ENCODE peak calls at places on chromosomes 2 and 18, in nine cellular contexts. One of them, this sample, is unnamed. For H4K20me1, the result is how much of the 10 kb centered on the place peaks cover.

GRCh38 chr2:235541016-235541415 is 47.2 kb downstream of the AGAP1 start:
- DNase-seq in neural progenitor cell: no peak
- DNase-seq in MM.1S: no peak
- DNase-seq in SK-N-SH: no peak
- DNase-seq in GM23248: no peak
- DNase-seq in HCT116: no peak
- DNase-seq in PC-3: no peak
- DNase-seq in GM23338: no peak
- DNase-seq in OCI-LY7: no peak
- DNase-seq in this sample: no peak

GRCh38 chr2:241873803-241874110 is 4.2 kb downstream of the RTP5 start:
- DNase-seq in neural progenitor cell: no peak
- DNase-seq in MM.1S: no peak
- DNase-seq in SK-N-SH: no peak
- DNase-seq in GM23248: no peak
- DNase-seq in HCT116: no peak
- DNase-seq in PC-3: no peak
- DNase-seq in GM23338: no peak
- DNase-seq in OCI-LY7: no peak
- DNase-seq in this sample: no peak

GRCh38 chr18:46622451-46622850 is 34.6 kb downstream of the LOXHD1 start:
- DNase-seq in neural progenitor cell: no peak
- DNase-seq in MM.1S: no peak
- DNase-seq in SK-N-SH: no peak
- DNase-seq in GM23248: no peak
- DNase-seq in HCT116: no peak
- DNase-seq in PC-3: no peak
- DNase-seq in GM23338: no peak
- DNase-seq in OCI-LY7: no peak
- DNase-seq in this sample: no peak

GRCh38 chr2:11781624-11782023 is 35.2 kb downstream of the LPIN1 start:
- DNase-seq in neural progenitor cell: no peak
- DNase-seq in MM.1S: no peak
- DNase-seq in SK-N-SH: no peak
- DNase-seq in GM23248: no peak
- DNase-seq in HCT116: no peak
- DNase-seq in PC-3: no peak
- DNase-seq in GM23338: no peak
- DNase-seq in OCI-LY7: no peak
- DNase-seq in this sample: no peak

GRCh38 chr2:148509703-148510036 is 134.9 kb upstream of the EPC2 start:
- DNase-seq in neural progenitor cell: no peak
- DNase-seq in MM.1S: no peak
- DNase-seq in SK-N-SH: no peak
- DNase-seq in GM23248: no peak
- DNase-seq in HCT116: no peak
- DNase-seq in PC-3: no peak
- DNase-seq in GM23338: no peak
- DNase-seq in OCI-LY7: no peak
- DNase-seq in this sample: no peak

GRCh38 chr2:101967826-101968498 is 23.8 kb upstream of the IL1R2 start:
- DNase-seq in neural progenitor cell: no peak
- DNase-seq in MM.1S: no peak
- DNase-seq in SK-N-SH: no peak
- DNase-seq in GM23248: peak
- DNase-seq in HCT116: no peak
- DNase-seq in PC-3: peak
- DNase-seq in GM23338: no peak
- DNase-seq in OCI-LY7: no peak
- DNase-seq in this sample: no peak

GRCh38 chr2:161386228-161386627 is 29.9 kb upstream of the TBR1 start:
- DNase-seq in neural progenitor cell: no peak
- DNase-seq in MM.1S: no peak
- DNase-seq in SK-N-SH: no peak
- DNase-seq in GM23248: no peak
- DNase-seq in HCT116: no peak
- DNase-seq in PC-3: no peak
- DNase-seq in GM23338: no peak
- DNase-seq in OCI-LY7: no peak
- DNase-seq in this sample: no peak

GRCh38 chr2:128308889-128309288 is 9.8 kb downstream of the HS6ST1 start:
- DNase-seq in neural progenitor cell: no peak
- DNase-seq in MM.1S: no peak
- DNase-seq in SK-N-SH: no peak
- DNase-seq in GM23248: no peak
- DNase-seq in HCT116: no peak
- DNase-seq in PC-3: no peak
- DNase-seq in GM23338: no peak
- DNase-seq in OCI-LY7: no peak
- DNase-seq in this sample: no peak

GRCh38 chr18:9951022-9951859 is 37.4 kb downstream of the VAPA start:
- DNase-seq in neural progenitor cell: peak
- DNase-seq in MM.1S: peak
- DNase-seq in SK-N-SH: peak
- DNase-seq in GM23248: peak
- DNase-seq in HCT116: peak
- DNase-seq in PC-3: peak
- DNase-seq in GM23338: peak
- DNase-seq in OCI-LY7: peak
- DNase-seq in this sample: peak

GRCh38 chr2:237687666-237688065 is 60.3 kb downstream of the LRRFIP1 start:
- DNase-seq in neural progenitor cell: no peak
- DNase-seq in MM.1S: no peak
- DNase-seq in SK-N-SH: peak
- DNase-seq in GM23248: peak
- DNase-seq in HCT116: no peak
- DNase-seq in PC-3: peak
- DNase-seq in GM23338: no peak
- DNase-seq in OCI-LY7: no peak
- DNase-seq in this sample: peak

GRCh38 chr18:50240083-50240563 is 26.2 kb downstream of the CFAP53 start:
- DNase-seq in neural progenitor cell: no peak
- DNase-seq in MM.1S: no peak
- DNase-seq in SK-N-SH: no peak
- DNase-seq in GM23248: no peak
- DNase-seq in HCT116: peak
- DNase-seq in PC-3: peak
- DNase-seq in GM23338: no peak
- DNase-seq in OCI-LY7: no peak
- DNase-seq in this sample: peak

GRCh38 chr2:45177870-45178269 is 168.6 kb upstream of the SIX2 start:
- DNase-seq in neural progenitor cell: no peak
- DNase-seq in MM.1S: no peak
- DNase-seq in SK-N-SH: no peak
- DNase-seq in GM23248: peak
- DNase-seq in HCT116: no peak
- DNase-seq in PC-3: peak
- DNase-seq in GM23338: no peak
- DNase-seq in OCI-LY7: no peak
- DNase-seq in this sample: no peak

GRCh38 chr2:165902929-165903328 is 50.6 kb downstream of the TTC21B start:
- DNase-seq in neural progenitor cell: no peak
- DNase-seq in MM.1S: peak
- DNase-seq in SK-N-SH: no peak
- DNase-seq in GM23248: peak
- DNase-seq in HCT116: no peak
- DNase-seq in PC-3: no peak
- DNase-seq in GM23338: no peak
- DNase-seq in OCI-LY7: no peak
- DNase-seq in this sample: no peak

GRCh38 chr2:40431600-40431955 is 20.3 kb downstream of the SLC8A1 start:
- DNase-seq in neural progenitor cell: no peak
- DNase-seq in MM.1S: no peak
- DNase-seq in SK-N-SH: no peak
- DNase-seq in GM23248: peak
- DNase-seq in HCT116: no peak
- DNase-seq in PC-3: peak
- DNase-seq in GM23338: no peak
- DNase-seq in OCI-LY7: no peak
- DNase-seq in this sample: no peak

GRCh38 chr2:28047698-28048097 is 157.2 kb downstream of the BABAM2 start:
- DNase-seq in neural progenitor cell: no peak
- DNase-seq in MM.1S: no peak
- DNase-seq in SK-N-SH: no peak
- DNase-seq in GM23248: peak
- DNase-seq in HCT116: no peak
- DNase-seq in PC-3: peak
- DNase-seq in GM23338: no peak
- DNase-seq in OCI-LY7: no peak
- DNase-seq in this sample: no peak

GRCh38 chr2:127685410-127686110 is 10.2 kb upstream of the LIMS2 start:
- DNase-seq in neural progenitor cell: no peak
- DNase-seq in MM.1S: no peak
- DNase-seq in SK-N-SH: peak
- DNase-seq in GM23248: no peak
- DNase-seq in HCT116: no peak
- DNase-seq in PC-3: no peak
- DNase-seq in GM23338: no peak
- DNase-seq in OCI-LY7: no peak
- DNase-seq in this sample: no peak

GRCh38 chr2:189104926-189105325 is 74.6 kb downstream of the COL5A2 start:
- DNase-seq in neural progenitor cell: no peak
- DNase-seq in MM.1S: no peak
- DNase-seq in SK-N-SH: no peak
- DNase-seq in GM23248: no peak
- DNase-seq in HCT116: no peak
- DNase-seq in PC-3: peak
- DNase-seq in GM23338: no peak
- DNase-seq in OCI-LY7: no peak
- DNase-seq in this sample: no peak

GRCh38 chr2:232350804-232351685 is 27.5 kb upstream of the ALPP start:
- DNase-seq in neural progenitor cell: no peak
- DNase-seq in MM.1S: no peak
- DNase-seq in SK-N-SH: no peak
- DNase-seq in GM23248: no peak
- DNase-seq in HCT116: no peak
- DNase-seq in PC-3: peak
- DNase-seq in GM23338: peak
- DNase-seq in OCI-LY7: no peak
- DNase-seq in this sample: no peak

GRCh38 chr2:145020139-145020538 is 500.2 kb upstream of the ZEB2 start:
- DNase-seq in neural progenitor cell: no peak
- DNase-seq in MM.1S: no peak
- DNase-seq in SK-N-SH: no peak
- DNase-seq in GM23248: no peak
- DNase-seq in HCT116: no peak
- DNase-seq in PC-3: no peak
- DNase-seq in GM23338: no peak
- DNase-seq in OCI-LY7: no peak
- DNase-seq in this sample: no peak

GRCh38 chr18:59908790-59909189 is 9.0 kb downstream of the PMAIP1 start:
- DNase-seq in neural progenitor cell: no peak
- DNase-seq in MM.1S: no peak
- DNase-seq in SK-N-SH: no peak
- DNase-seq in GM23248: no peak
- DNase-seq in HCT116: no peak
- DNase-seq in PC-3: peak
- DNase-seq in GM23338: no peak
- DNase-seq in OCI-LY7: no peak
- DNase-seq in this sample: no peak

GRCh38 chr2:171174075-171174474 is 13.4 kb upstream of the TLK1 start:
- DNase-seq in neural progenitor cell: no peak
- DNase-seq in MM.1S: no peak
- DNase-seq in SK-N-SH: no peak
- DNase-seq in GM23248: no peak
- DNase-seq in HCT116: no peak
- DNase-seq in PC-3: peak
- DNase-seq in GM23338: no peak
- DNase-seq in OCI-LY7: no peak
- DNase-seq in this sample: no peak

GRCh38 chr18:57807336-57808117 is 4.4 kb upstream of the ATP8B1 start:
- DNase-seq in neural progenitor cell: no peak
- DNase-seq in MM.1S: no peak
- DNase-seq in SK-N-SH: no peak
- DNase-seq in GM23248: peak
- DNase-seq in HCT116: no peak
- DNase-seq in PC-3: peak
- DNase-seq in GM23338: no peak
- DNase-seq in OCI-LY7: no peak
- DNase-seq in this sample: no peak

GRCh38 chr2:1698188-1698945 is 45.9 kb downstream of the PXDN start:
- DNase-seq in neural progenitor cell: no peak
- DNase-seq in MM.1S: no peak
- DNase-seq in SK-N-SH: no peak
- DNase-seq in GM23248: no peak
- DNase-seq in HCT116: no peak
- DNase-seq in PC-3: no peak
- DNase-seq in GM23338: no peak
- DNase-seq in OCI-LY7: no peak
- DNase-seq in this sample: peak

GRCh38 chr2:104866122-104866864 is 12.4 kb downstream of the POU3F3 start:
- DNase-seq in neural progenitor cell: no peak
- DNase-seq in MM.1S: no peak
- DNase-seq in SK-N-SH: no peak
- DNase-seq in GM23248: no peak
- DNase-seq in HCT116: no peak
- DNase-seq in PC-3: no peak
- DNase-seq in GM23338: peak
- DNase-seq in OCI-LY7: no peak
- DNase-seq in this sample: no peak
- H3K27ac ChIP-seq in neural progenitor cell: no peak
- H3K27ac ChIP-seq in MM.1S: no peak
- H3K27ac ChIP-seq in SK-N-SH: no peak
- H3K27ac ChIP-seq in GM23248: no peak
- H3K27ac ChIP-seq in HCT116: no peak
- H3K27ac ChIP-seq in PC-3: no peak
- H3K27ac ChIP-seq in GM23338: no peak
- H3K27ac ChIP-seq in OCI-LY7: no peak
- H3K27ac ChIP-seq in this sample: no peak

GRCh38 chr2:49080681-49081080 is 73.6 kb downstream of the FSHR start:
- DNase-seq in neural progenitor cell: peak
- DNase-seq in MM.1S: no peak
- DNase-seq in SK-N-SH: no peak
- DNase-seq in GM23248: no peak
- DNase-seq in HCT116: no peak
- DNase-seq in PC-3: no peak
- DNase-seq in GM23338: peak
- DNase-seq in OCI-LY7: no peak
- DNase-seq in this sample: peak
- H4K20me1 ChIP-seq in neural progenitor cell: under half
- H4K20me1 ChIP-seq in MM.1S: under half
- H4K20me1 ChIP-seq in SK-N-SH: under half
- H4K20me1 ChIP-seq in GM23248: under half
- H4K20me1 ChIP-seq in HCT116: under half
- H4K20me1 ChIP-seq in PC-3: under half
- H4K20me1 ChIP-seq in GM23338: under half
- H4K20me1 ChIP-seq in OCI-LY7: under half
- H4K20me1 ChIP-seq in this sample: under half

GRCh38 chr2:164722604-164723338 is 101.5 kb upstream of the GRB14 start:
- DNase-seq in neural progenitor cell: no peak
- DNase-seq in MM.1S: no peak
- DNase-seq in SK-N-SH: no peak
- DNase-seq in GM23248: peak
- DNase-seq in HCT116: no peak
- DNase-seq in PC-3: no peak
- DNase-seq in GM23338: no peak
- DNase-seq in OCI-LY7: no peak
- DNase-seq in this sample: no peak
- TF ChIP-seq EZH2phosphoT487 in neural progenitor cell: no peak
- TF ChIP-seq EZH2phosphoT487 in MM.1S: no peak
- TF ChIP-seq EZH2phosphoT487 in SK-N-SH: no peak
- TF ChIP-seq EZH2phosphoT487 in GM23248: no peak
- TF ChIP-seq EZH2phosphoT487 in HCT116: no peak
- TF ChIP-seq EZH2phosphoT487 in PC-3: no peak
- TF ChIP-seq EZH2phosphoT487 in GM23338: no peak
- TF ChIP-seq EZH2phosphoT487 in OCI-LY7: no peak
- TF ChIP-seq EZH2phosphoT487 in this sample: no peak

GRCh38 chr2:180699657-180700361 is 280.6 kb upstream of the UBE2E3 start:
- DNase-seq in neural progenitor cell: peak
- DNase-seq in MM.1S: no peak
- DNase-seq in SK-N-SH: no peak
- DNase-seq in GM23248: peak
- DNase-seq in HCT116: no peak
- DNase-seq in PC-3: no peak
- DNase-seq in GM23338: peak
- DNase-seq in OCI-LY7: no peak
- DNase-seq in this sample: no peak
- H3K27ac ChIP-seq in neural progenitor cell: no peak
- H3K27ac ChIP-seq in MM.1S: no peak
- H3K27ac ChIP-seq in SK-N-SH: no peak
- H3K27ac ChIP-seq in GM23248: no peak
- H3K27ac ChIP-seq in HCT116: no peak
- H3K27ac ChIP-seq in PC-3: no peak
- H3K27ac ChIP-seq in GM23338: no peak
- H3K27ac ChIP-seq in OCI-LY7: no peak
- H3K27ac ChIP-seq in this sample: no peak

This sample was measured in hepatocyte.